ENCODE peak calls at places on chromosomes 7 and 10, in five cellular contexts. B is dorsolateral prefrontal cortex, D is GM12865, Q is neural crest cell, L is lung. Z is an unnamed sample.

GRCh38 chr10:62441953-62442352 is 67.8 kb downstream of the ZNF365 start:
- DNase-seq in L (no peak), Q (no peak), D (no peak), B (no peak), Z (no peak)

GRCh38 chr7:99019523-99020412 is 124.1 kb downstream of the SMURF1 start:
- DNase-seq in D (no peak), B (no peak), Q (no peak), L (no peak), Z (no peak)

GRCh38 chr7:78434281-78434680 is 635.7 kb downstream of the PHTF2 start:
- DNase-seq in Q (no peak), L (no peak), D (no peak), B (no peak), Z (no peak)

GRCh38 chr7:12287886-12288285 is 76.8 kb downstream of the TMEM106B start:
- DNase-seq in Q (no peak), B (no peak), D (no peak), L (no peak), Z (no peak)

GRCh38 chr7:112638675-112639400 is 151.4 kb downstream of the TMEM168 start:
- DNase-seq in B (no peak), D (no peak), L (no peak), Q (no peak), Z (no peak)

GRCh38 chr7:135510603-135511183 is 791 bp upstream of the CNOT4 start:
- DNase-seq in L (no peak), D (peak; percentile 9), B (no peak), Q (peak; percentile 1), Z (no peak)

GRCh38 chr10:77333610-77334340 is 303.8 kb downstream of the KCNMA1 start:
- DNase-seq in B (no peak), Q (no peak), D (no peak), L (no peak), Z (no peak)

GRCh38 chr7:42661312-42661711 is 250.6 kb downstream of the C7orf25 start:
- DNase-seq in D (no peak), B (no peak), Q (no peak), L (no peak), Z (no peak)

GRCh38 chr7:152859781-152860191 is 100.2 kb downstream of the ACTR3B start:
- DNase-seq in B (no peak), Q (no peak), D (peak; percentile 20), L (no peak), Z (no peak)

GRCh38 chr7:135716677-135717238 is 11.2 kb downstream of the SLC13A4 start:
- DNase-seq in D (no peak), Q (no peak), B (no peak), L (no peak), Z (no peak)

GRCh38 chr10:105644978-105645377 is 1003.9 kb downstream of the SORCS3 start:
- DNase-seq in L (no peak), Q (no peak), D (no peak), B (no peak), Z (no peak)

GRCh38 chr7:45702751-45703150 is 128.6 kb downstream of the ADCY1 start:
- DNase-seq in B (no peak), Q (no peak), L (no peak), D (no peak), Z (no peak)

GRCh38 chr7:76294344-76295024 is 8.0 kb upstream of the HSPB1 start:
- DNase-seq in B (peak; percentile 97), L (peak; percentile 95), D (peak; percentile 37), Q (peak; percentile 42), Z (peak; percentile 67)

GRCh38 chr7:102875700-102876192 is 37.1 kb upstream of the LRRC17 start:
- DNase-seq in B (no peak), Q (no peak), D (no peak), L (no peak), Z (no peak)

GRCh38 chr10:94286898-94287297 is 75.8 kb downstream of the NOC3L start:
- DNase-seq in B (no peak), Q (no peak), L (no peak), D (no peak), Z (no peak)

GRCh38 chr10:34223658-34224057 is 591.4 kb downstream of the PARD3 start:
- DNase-seq in B (no peak), L (no peak), Q (no peak), D (no peak), Z (no peak)
- TF ChIP-seq CTCF in B (no peak), L (no peak), Q (no peak), D (no peak), Z (no peak)

DNA sequence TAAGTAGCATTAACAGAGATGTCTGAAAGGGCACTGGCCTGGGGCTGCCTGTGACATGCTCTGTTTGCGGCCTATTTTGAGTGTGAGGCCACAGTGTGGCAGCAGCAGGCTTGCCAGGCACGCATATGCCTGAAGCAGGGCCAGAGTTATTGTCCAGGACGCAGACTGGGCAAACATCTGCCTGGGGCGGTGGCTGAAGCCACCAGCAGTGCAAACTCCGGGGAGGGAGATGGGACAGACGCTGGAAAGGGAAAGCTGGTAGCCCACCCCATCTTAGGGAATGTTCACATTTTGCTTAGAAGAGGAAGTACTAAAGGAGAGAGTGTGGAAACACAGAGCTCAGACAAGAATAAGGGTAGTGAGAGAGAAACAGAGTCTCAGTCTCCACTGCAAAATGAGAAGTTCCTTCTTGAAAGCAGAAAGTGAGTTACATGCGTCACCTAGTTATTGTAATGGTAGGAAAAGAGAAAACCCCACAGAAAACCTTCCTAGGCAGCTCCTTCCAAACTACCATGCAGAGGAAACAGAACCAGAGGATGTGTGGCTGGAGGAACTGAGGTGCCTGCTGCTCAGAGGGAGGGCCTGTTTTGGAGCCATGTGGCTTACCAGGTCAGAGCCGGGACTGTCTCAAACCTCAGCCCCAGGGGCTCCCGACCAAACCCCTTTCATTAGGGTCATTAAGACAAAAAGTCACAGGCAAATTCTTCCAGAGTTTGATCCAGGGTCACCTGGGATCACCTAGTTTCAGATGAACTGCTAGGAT is 14.5 kb downstream of the AKR1B1 start:
- DNase-seq in D (no peak), L (no peak), Q (no peak), B (peak; percentile 59), Z (no peak)
- TF ChIP-seq CTCF in D (no peak), L (no peak), Q (no peak), B (peak; percentile 19), Z (no peak)

GRCh38 chr10:36494386-36494785 is 631.0 kb upstream of the ANKRD30A start:
- DNase-seq in Q (no peak), D (no peak), L (no peak), B (no peak), Z (no peak)

GRCh38 chr10:36489928-36490279 is 635.5 kb upstream of the ANKRD30A start:
- DNase-seq in D (no peak), L (no peak), B (no peak), Q (no peak), Z (no peak)

GRCh38 chr10:36489181-36489927 is 636.0 kb upstream of the ANKRD30A start:
- DNase-seq in Q (no peak), D (no peak), L (no peak), B (no peak), Z (no peak)

GRCh38 chr10:36493511-36493880 is 631.9 kb upstream of the ANKRD30A start:
- DNase-seq in Q (no peak), D (no peak), L (no peak), B (no peak), Z (no peak)

DNA sequence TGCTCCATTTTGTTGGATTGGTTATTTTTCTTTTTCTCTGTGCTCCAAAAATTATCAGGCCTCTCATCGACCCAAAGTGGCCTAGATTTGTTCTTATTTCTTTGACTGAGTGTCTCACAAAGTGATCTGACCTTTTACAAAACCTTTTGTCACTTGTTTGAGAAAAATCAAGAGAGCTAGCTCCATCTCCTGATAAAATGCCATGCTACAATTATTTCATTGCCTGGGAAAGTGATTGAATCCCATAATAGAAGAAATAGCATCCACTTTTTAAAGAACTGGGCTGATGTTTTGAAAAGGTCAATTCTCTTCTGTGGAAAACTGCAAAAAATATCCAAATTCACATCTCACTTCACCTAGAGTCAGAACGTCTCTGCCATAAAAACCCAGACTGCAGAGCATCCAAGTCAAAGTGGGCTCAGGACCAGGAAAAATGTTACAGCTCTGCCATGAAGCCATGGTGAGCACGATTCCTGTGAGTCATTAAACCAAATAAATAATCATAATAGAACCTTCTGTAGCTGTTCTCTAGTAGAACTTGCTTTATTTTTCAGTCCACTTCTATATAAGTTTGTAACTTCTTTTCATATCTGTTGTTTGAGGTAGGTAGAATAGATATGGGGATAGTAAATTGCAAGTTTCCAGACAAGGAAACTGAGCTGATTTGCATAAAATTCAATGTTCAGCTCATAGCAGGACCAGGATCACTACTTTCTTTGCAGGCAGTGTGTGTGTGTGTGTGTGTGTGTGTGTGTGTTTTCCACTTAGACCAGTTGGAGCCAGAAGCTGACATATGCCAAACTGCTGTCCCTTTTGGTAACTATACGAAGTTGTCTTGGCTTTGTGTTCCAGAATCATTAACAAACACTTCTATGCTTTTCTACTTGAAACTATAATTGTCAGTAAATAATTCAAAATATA is 632.5 kb upstream of the ANKRD30A start:
- DNase-seq in L (no peak), B (no peak), Q (no peak), D (no peak), Z (no peak)
- TF ChIP-seq CTCF in L (no peak), B (no peak), Q (no peak), D (no peak), Z (no peak)

GRCh38 chr10:11285171-11285570 is 267.5 kb downstream of the CELF2 start:
- DNase-seq in D (no peak), B (no peak), Q (no peak), L (no peak), Z (no peak)
- TF ChIP-seq CTCF in D (no peak), B (no peak), Q (no peak), L (no peak), Z (peak; percentile 8)

GRCh38 chr7:105212236-105212635 is 176.5 kb downstream of the SRPK2 start:
- DNase-seq in B (no peak), L (no peak), D (no peak), Q (no peak), Z (no peak)
- TF ChIP-seq CTCF in B (no peak), L (no peak), D (no peak), Q (no peak), Z (no peak)

DNA sequence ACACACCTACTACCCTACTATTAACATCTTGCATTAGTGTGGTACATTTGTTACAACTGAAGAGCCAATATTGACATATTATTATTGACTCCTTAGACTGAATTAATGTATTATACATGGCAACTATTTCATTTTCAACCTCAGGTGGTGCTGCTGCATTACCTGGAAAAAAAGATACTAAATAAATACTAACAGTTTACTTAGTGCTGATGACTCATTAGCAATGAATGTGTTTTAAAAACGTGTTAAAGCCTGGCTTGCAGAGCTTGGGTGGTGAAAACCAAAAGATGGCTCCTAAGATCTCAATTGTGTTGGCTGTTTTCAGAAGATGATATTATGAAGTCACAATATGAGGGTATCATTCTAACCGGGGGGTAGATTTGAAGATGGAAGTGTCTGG is 34.8 kb downstream of the CFAP43 start:
- DNase-seq in B (no peak), D (no peak), L (no peak), Q (no peak), Z (no peak)
- TF ChIP-seq CTCF in B (no peak), D (no peak), L (no peak), Q (no peak), Z (no peak)

DNA sequence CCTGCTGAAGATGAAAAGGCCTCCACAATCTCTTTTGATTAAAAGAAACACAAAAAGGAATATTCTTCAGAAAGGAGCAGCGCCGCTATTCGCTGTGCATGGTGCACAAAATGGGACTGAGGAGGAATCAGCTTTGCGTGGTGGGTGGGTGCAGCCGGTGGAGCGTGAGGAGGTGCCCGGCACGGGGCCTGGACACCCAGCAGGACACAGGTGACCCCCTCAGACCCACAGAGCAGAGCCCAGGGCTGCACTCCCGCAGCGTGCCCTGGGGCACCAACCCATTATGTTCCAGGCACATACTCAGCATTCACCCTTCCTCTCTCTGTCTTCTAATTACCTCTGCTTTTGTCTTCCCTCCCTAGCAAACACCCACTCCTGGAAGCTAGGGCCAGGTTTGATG is 238.0 kb upstream of the PPP2R2D start:
- DNase-seq in D (no peak), L (no peak), Q (no peak), B (peak; percentile 18), Z (no peak)
- TF ChIP-seq CTCF in D (no peak), L (no peak), Q (no peak), B (no peak), Z (no peak)